ENCODE peak calls at places on chromosomes 2 and 18, in four cellular contexts. One of them, this sample, is unnamed.

GRCh38 chr18:12245793-12246135 is 8.4 kb upstream of the CIDEA start:
- DNase-seq in transverse colon: no peak
- DNase-seq in CD8-positive, alpha-beta T cell: no peak
- DNase-seq in cardiac fibroblast: no peak
- DNase-seq in this sample: no peak

GRCh38 chr2:64645014-64645418 is 8.7 kb downstream of the SERTAD2 start:
- DNase-seq in transverse colon: peak
- DNase-seq in CD8-positive, alpha-beta T cell: no peak
- DNase-seq in cardiac fibroblast: peak
- DNase-seq in this sample: peak

GRCh38 chr2:62014102-62014501 is 108.6 kb downstream of the COMMD1 start:
- DNase-seq in cardiac fibroblast: peak
- DNase-seq in transverse colon: peak
- DNase-seq in CD8-positive, alpha-beta T cell: no peak
- DNase-seq in this sample: no peak

GRCh38 chr2:50133766-50134165 is 898.2 kb downstream of the NRXN1 start:
- DNase-seq in transverse colon: no peak
- DNase-seq in CD8-positive, alpha-beta T cell: no peak
- DNase-seq in cardiac fibroblast: no peak
- DNase-seq in this sample: no peak

GRCh38 chr2:10048501-10049171 is 5.3 kb downstream of the KLF11 start:
- DNase-seq in transverse colon: no peak
- DNase-seq in CD8-positive, alpha-beta T cell: no peak
- DNase-seq in cardiac fibroblast: peak
- DNase-seq in this sample: no peak

GRCh38 chr2:60549250-60550150 is 4.0 kb downstream of the BCL11A start:
- DNase-seq in CD8-positive, alpha-beta T cell: no peak
- DNase-seq in transverse colon: peak
- DNase-seq in cardiac fibroblast: peak
- DNase-seq in this sample: peak

GRCh38 chr2:12720181-12720580 is 3.4 kb downstream of the TRIB2 start:
- DNase-seq in CD8-positive, alpha-beta T cell: no peak
- DNase-seq in cardiac fibroblast: no peak
- DNase-seq in transverse colon: no peak
- DNase-seq in this sample: no peak

GRCh38 chr18:70578480-70578879 is 289.6 kb downstream of the SOCS6 start:
- DNase-seq in transverse colon: no peak
- DNase-seq in cardiac fibroblast: no peak
- DNase-seq in CD8-positive, alpha-beta T cell: no peak
- DNase-seq in this sample: no peak

GRCh38 chr2:207819839-207820784 is 50.4 kb upstream of the FZD5 start:
- DNase-seq in cardiac fibroblast: no peak
- DNase-seq in transverse colon: peak
- DNase-seq in CD8-positive, alpha-beta T cell: no peak
- DNase-seq in this sample: no peak

GRCh38 chr2:30334738-30335426 is 103.5 kb downstream of the LBH start:
- DNase-seq in CD8-positive, alpha-beta T cell: peak
- DNase-seq in transverse colon: no peak
- DNase-seq in cardiac fibroblast: no peak
- DNase-seq in this sample: peak

GRCh38 chr2:131154071-131154531 is 49.0 kb downstream of the PLEKHB2 start:
- DNase-seq in transverse colon: peak
- DNase-seq in cardiac fibroblast: peak
- DNase-seq in CD8-positive, alpha-beta T cell: peak
- DNase-seq in this sample: peak

GRCh38 chr18:34951625-34952379 is 89.4 kb upstream of the MAPRE2 start:
- DNase-seq in cardiac fibroblast: no peak
- DNase-seq in CD8-positive, alpha-beta T cell: no peak
- DNase-seq in transverse colon: peak
- DNase-seq in this sample: no peak

GRCh38 chr18:2303517-2304238 is 267.6 kb downstream of the METTL4 start:
- DNase-seq in CD8-positive, alpha-beta T cell: no peak
- DNase-seq in transverse colon: no peak
- DNase-seq in cardiac fibroblast: peak
- DNase-seq in this sample: no peak

GRCh38 chr18:9961031-9961430 is 47.2 kb downstream of the VAPA start:
- DNase-seq in CD8-positive, alpha-beta T cell: no peak
- DNase-seq in cardiac fibroblast: no peak
- DNase-seq in transverse colon: no peak
- DNase-seq in this sample: no peak

GRCh38 chr2:1739961-1740713 is 4.2 kb downstream of the PXDN start:
- DNase-seq in cardiac fibroblast: peak
- DNase-seq in CD8-positive, alpha-beta T cell: no peak
- DNase-seq in transverse colon: no peak
- DNase-seq in this sample: no peak

GRCh38 chr2:191064590-191064989 is 50.6 kb upstream of the STAT1 start:
- DNase-seq in transverse colon: no peak
- DNase-seq in CD8-positive, alpha-beta T cell: peak
- DNase-seq in cardiac fibroblast: no peak
- DNase-seq in this sample: no peak

GRCh38 chr2:74834806-74835755 is 1.2 kb downstream of the HK2 start:
- DNase-seq in cardiac fibroblast: peak
- DNase-seq in transverse colon: peak
- DNase-seq in CD8-positive, alpha-beta T cell: peak
- DNase-seq in this sample: peak

GRCh38 chr2:221629478-221629877 is 57.4 kb upstream of the EPHA4 start:
- DNase-seq in cardiac fibroblast: peak
- DNase-seq in transverse colon: no peak
- DNase-seq in CD8-positive, alpha-beta T cell: no peak
- DNase-seq in this sample: no peak

GRCh38 chr2:105749583-105750399 is 5.1 kb downstream of the NCK2 start:
- DNase-seq in cardiac fibroblast: peak
- DNase-seq in transverse colon: peak
- DNase-seq in CD8-positive, alpha-beta T cell: peak
- DNase-seq in this sample: no peak

GRCh38 chr2:183541766-183542165 is 417.5 kb downstream of the NUP35 start:
- DNase-seq in CD8-positive, alpha-beta T cell: no peak
- DNase-seq in transverse colon: peak
- DNase-seq in cardiac fibroblast: no peak
- DNase-seq in this sample: no peak

GRCh38 chr2:95384854-95385569 is 17.5 kb upstream of the FAHD2A start:
- DNase-seq in CD8-positive, alpha-beta T cell: no peak
- DNase-seq in transverse colon: peak
- DNase-seq in cardiac fibroblast: no peak
- DNase-seq in this sample: no peak

GRCh38 chr2:28681216-28681981 is 70.2 kb upstream of the PPP1CB start:
- DNase-seq in CD8-positive, alpha-beta T cell: peak
- DNase-seq in cardiac fibroblast: peak
- DNase-seq in transverse colon: no peak
- DNase-seq in this sample: peak

GRCh38 chr18:24731981-24732380 is 271.5 kb downstream of the HRH4 start:
- DNase-seq in transverse colon: no peak
- DNase-seq in CD8-positive, alpha-beta T cell: no peak
- DNase-seq in cardiac fibroblast: no peak
- DNase-seq in this sample: no peak

GRCh38 chr18:24735504-24736243 is 275.2 kb downstream of the HRH4 start:
- DNase-seq in cardiac fibroblast: no peak
- DNase-seq in transverse colon: no peak
- DNase-seq in CD8-positive, alpha-beta T cell: no peak
- DNase-seq in this sample: no peak

GRCh38 chr18:24736686-24737085 is 276.2 kb downstream of the HRH4 start:
- DNase-seq in cardiac fibroblast: no peak
- DNase-seq in CD8-positive, alpha-beta T cell: no peak
- DNase-seq in transverse colon: no peak
- DNase-seq in this sample: no peak

GRCh38 chr18:24731158-24731557 is 270.7 kb downstream of the HRH4 start:
- DNase-seq in transverse colon: peak
- DNase-seq in cardiac fibroblast: no peak
- DNase-seq in CD8-positive, alpha-beta T cell: no peak
- DNase-seq in this sample: no peak

DNA sequence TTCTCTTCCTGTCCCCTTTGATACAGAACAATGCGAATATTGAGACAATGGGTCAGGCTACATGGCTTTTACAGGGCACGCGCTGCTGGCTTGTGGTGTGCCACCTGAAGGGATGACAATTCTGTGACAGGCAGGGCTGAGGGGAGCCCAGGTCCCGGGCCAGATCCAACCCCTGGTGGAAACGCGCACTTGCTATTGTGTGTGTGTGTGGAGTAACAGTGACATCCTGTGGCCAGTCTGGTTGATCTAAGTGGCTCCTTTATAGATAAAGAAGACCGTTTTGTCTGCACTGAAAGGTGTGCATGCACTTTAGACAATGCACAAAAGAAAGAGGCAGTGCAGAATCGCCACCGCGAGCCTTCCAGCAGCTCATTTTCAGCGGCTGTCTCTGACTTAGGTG is 273.6 kb downstream of the HRH4 start:
- DNase-seq in cardiac fibroblast: no peak
- DNase-seq in transverse colon: no peak
- DNase-seq in CD8-positive, alpha-beta T cell: no peak
- DNase-seq in this sample: no peak
- TF ChIP-seq CTCF in cardiac fibroblast: no peak
- TF ChIP-seq CTCF in transverse colon: no peak
- TF ChIP-seq CTCF in CD8-positive, alpha-beta T cell: no peak
- TF ChIP-seq CTCF in this sample: no peak

DNA sequence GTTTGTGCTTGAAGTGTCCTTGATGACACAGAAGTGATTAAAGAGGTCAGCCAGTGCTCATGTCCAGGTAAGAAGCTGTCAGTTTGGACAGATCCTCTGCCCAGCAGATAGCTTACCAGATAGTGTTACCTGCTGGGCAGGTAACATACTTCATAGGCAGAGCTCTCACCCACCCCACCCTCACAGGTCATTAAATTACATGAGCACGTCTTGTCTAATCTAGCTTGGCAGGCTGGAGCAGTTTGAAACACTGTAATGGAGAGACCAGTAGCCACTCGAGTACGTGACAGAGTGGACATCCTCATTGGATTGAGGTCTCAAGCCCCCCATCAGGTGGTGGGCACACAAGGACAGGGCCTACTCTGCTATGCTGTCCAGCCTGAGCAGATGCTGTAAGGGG is 27.1 kb downstream of the TTC32 start:
- DNase-seq in CD8-positive, alpha-beta T cell: no peak
- DNase-seq in transverse colon: no peak
- DNase-seq in cardiac fibroblast: no peak
- DNase-seq in this sample: no peak
- H3K4me3 ChIP-seq in CD8-positive, alpha-beta T cell: no peak
- H3K4me3 ChIP-seq in transverse colon: no peak
- H3K4me3 ChIP-seq in cardiac fibroblast: no peak
- H3K4me3 ChIP-seq in this sample: no peak

GRCh38 chr2:177211148-177211547 is 1.4 kb upstream of the HNRNPA3 start:
- DNase-seq in CD8-positive, alpha-beta T cell: no peak
- DNase-seq in transverse colon: no peak
- DNase-seq in cardiac fibroblast: no peak
- DNase-seq in this sample: no peak

GRCh38 chr2:177212895-177213856 is 582 bp downstream of the HNRNPA3 start:
- DNase-seq in CD8-positive, alpha-beta T cell: peak
- DNase-seq in transverse colon: peak
- DNase-seq in cardiac fibroblast: peak
- DNase-seq in this sample: peak

GRCh38 chr2:177211602-177212105 is 940 bp upstream of the HNRNPA3 start:
- DNase-seq in transverse colon: no peak
- DNase-seq in cardiac fibroblast: no peak
- DNase-seq in CD8-positive, alpha-beta T cell: no peak
- DNase-seq in this sample: no peak

GRCh38 chr2:177217247-177217843 is 4.8 kb downstream of the HNRNPA3 start:
- DNase-seq in CD8-positive, alpha-beta T cell: no peak
- DNase-seq in cardiac fibroblast: no peak
- DNase-seq in transverse colon: no peak
- DNase-seq in this sample: no peak

GRCh38 chr2:177212106-177212894 is at the start of gene HNRNPA3:
- DNase-seq in CD8-positive, alpha-beta T cell: peak
- DNase-seq in transverse colon: peak
- DNase-seq in cardiac fibroblast: peak
- DNase-seq in this sample: peak
- TF ChIP-seq CTCF in CD8-positive, alpha-beta T cell: no peak
- TF ChIP-seq CTCF in transverse colon: no peak
- TF ChIP-seq CTCF in cardiac fibroblast: no peak
- TF ChIP-seq CTCF in this sample: peak

GRCh38 chr18:7038330-7038846 is 79.2 kb downstream of the LAMA1 start:
- DNase-seq in CD8-positive, alpha-beta T cell: no peak
- DNase-seq in cardiac fibroblast: peak
- DNase-seq in transverse colon: peak
- DNase-seq in this sample: no peak
- H3K4me3 ChIP-seq in CD8-positive, alpha-beta T cell: no peak
- H3K4me3 ChIP-seq in cardiac fibroblast: peak
- H3K4me3 ChIP-seq in transverse colon: no peak
- H3K4me3 ChIP-seq in this sample: no peak

DNA sequence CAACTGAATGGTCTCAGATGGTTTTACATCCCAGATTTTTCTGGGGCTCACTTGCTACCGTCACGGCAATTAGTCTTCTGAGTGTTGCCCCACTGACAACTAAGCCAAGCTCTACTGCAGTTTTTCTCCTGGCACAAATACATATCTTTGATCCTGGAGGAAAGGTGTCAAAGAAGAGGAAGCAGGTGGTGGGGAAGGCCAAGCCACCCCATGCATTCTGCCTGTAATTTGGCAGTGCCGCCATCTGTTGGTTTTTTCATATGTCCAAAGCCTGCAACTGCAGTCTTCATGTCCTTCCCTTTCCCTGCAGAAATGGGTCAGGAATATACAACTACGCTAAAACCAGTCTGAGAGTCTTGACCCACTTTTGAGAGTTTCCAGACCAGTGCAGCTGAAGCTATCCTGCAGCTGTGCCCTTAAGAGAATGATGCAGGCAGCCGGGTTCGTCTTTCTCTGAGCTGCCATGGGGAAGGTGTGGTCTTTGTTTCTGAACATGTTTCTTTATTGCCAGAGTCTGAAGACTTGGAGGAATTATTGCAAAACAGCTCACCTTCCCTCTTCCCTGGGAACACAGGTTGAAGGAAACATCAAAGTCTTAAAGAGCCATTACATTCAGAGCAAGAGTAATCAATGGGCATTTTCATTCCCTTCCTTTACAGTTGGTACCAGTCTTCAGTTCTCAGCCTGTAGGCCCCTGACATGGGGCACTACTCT is 71.8 kb upstream of the ATL2 start:
- DNase-seq in CD8-positive, alpha-beta T cell: no peak
- DNase-seq in transverse colon: no peak
- DNase-seq in cardiac fibroblast: no peak
- DNase-seq in this sample: no peak
- TF ChIP-seq CTCF in CD8-positive, alpha-beta T cell: no peak
- TF ChIP-seq CTCF in transverse colon: no peak
- TF ChIP-seq CTCF in cardiac fibroblast: no peak
- TF ChIP-seq CTCF in this sample: no peak

GRCh38 chr2:11389048-11389413 is 44.6 kb upstream of the ROCK2 start:
- DNase-seq in CD8-positive, alpha-beta T cell: no peak
- DNase-seq in cardiac fibroblast: no peak
- DNase-seq in transverse colon: no peak
- DNase-seq in this sample: no peak
- H3K4me3 ChIP-seq in CD8-positive, alpha-beta T cell: no peak
- H3K4me3 ChIP-seq in cardiac fibroblast: no peak
- H3K4me3 ChIP-seq in transverse colon: no peak
- H3K4me3 ChIP-seq in this sample: no peak

GRCh38 chr18:48949606-48950535 is 894 bp downstream of the SMAD7 start:
- DNase-seq in transverse colon: peak
- DNase-seq in cardiac fibroblast: peak
- DNase-seq in CD8-positive, alpha-beta T cell: no peak
- DNase-seq in this sample: peak

GRCh38 chr18:48947102-48947501 is 3.7 kb downstream of the SMAD7 start:
- DNase-seq in CD8-positive, alpha-beta T cell: no peak
- DNase-seq in transverse colon: no peak
- DNase-seq in cardiac fibroblast: peak
- DNase-seq in this sample: no peak

GRCh38 chr18:48947583-48947982 is 3.2 kb downstream of the SMAD7 start:
- DNase-seq in cardiac fibroblast: peak
- DNase-seq in CD8-positive, alpha-beta T cell: no peak
- DNase-seq in transverse colon: no peak
- DNase-seq in this sample: no peak

GRCh38 chr18:48949051-48949605 is 1.6 kb downstream of the SMAD7 start:
- DNase-seq in cardiac fibroblast: no peak
- DNase-seq in CD8-positive, alpha-beta T cell: peak
- DNase-seq in transverse colon: peak
- DNase-seq in this sample: peak

GRCh38 chr18:48948112-48949050 is 2.4 kb downstream of the SMAD7 start:
- DNase-seq in cardiac fibroblast: peak
- DNase-seq in transverse colon: peak
- DNase-seq in CD8-positive, alpha-beta T cell: peak
- DNase-seq in this sample: peak
- TF ChIP-seq CTCF in cardiac fibroblast: no peak
- TF ChIP-seq CTCF in transverse colon: no peak
- TF ChIP-seq CTCF in CD8-positive, alpha-beta T cell: no peak
- TF ChIP-seq CTCF in this sample: no peak